ENCODE peak calls at places on chromosomes 3 and 15, in ten cellular contexts. Y, S, Z, F, J, V, W, O, X and R are unnamed samples.

GRCh38 chr3:189092547-189092946 is 79.2 kb upstream of the TPRG1 start:
- DNase-seq in J (no peak), W (no peak), S (no peak), X (no peak), V (no peak), F (no peak), O (no peak), Z (no peak), Y (no peak), R (no peak)

GRCh38 chr15:69755571-69756310 is 303.1 kb downstream of the RPLP1 start:
- DNase-seq in Y (no peak), J (no peak), O (no peak), W (peak), X (no peak), S (no peak), V (peak), F (no peak), Z (no peak), R (no peak)

GRCh38 chr3:153070153-153070868 is 91.7 kb upstream of the RAP2B start:
- DNase-seq in Y (no peak), Z (no peak), W (no peak), V (no peak), F (peak), J (no peak), O (no peak), X (peak), S (no peak), R (no peak)

GRCh38 chr3:30681276-30682211 is 75.1 kb downstream of the TGFBR2 start:
- DNase-seq in W (no peak), J (no peak), X (peak), Z (peak), O (no peak), V (no peak), S (no peak), Y (no peak), F (peak), R (peak)

GRCh38 chr3:169968224-169968623 is 1.6 kb downstream of the SEC62 start:
- DNase-seq in O (no peak), J (no peak), V (no peak), S (no peak), Y (no peak), W (no peak), X (no peak), Z (no peak), F (no peak), R (no peak)

GRCh38 chr15:75561888-75562287 is 17.2 kb downstream of the PTPN9 start:
- DNase-seq in V (no peak), O (no peak), F (no peak), W (no peak), X (no peak), Y (no peak), J (no peak), S (no peak), Z (no peak), R (no peak)

GRCh38 chr3:32045091-32045964 is 61.1 kb upstream of the GPD1L start:
- DNase-seq in X (peak), J (no peak), Y (no peak), V (no peak), O (no peak), F (peak), S (peak), Z (peak), W (no peak), R (peak)

GRCh38 chr3:48945856-48946549 is 27.4 kb downstream of the ARIH2 start:
- DNase-seq in S (no peak), O (no peak), Z (no peak), Y (no peak), V (no peak), F (no peak), W (no peak), X (no peak), J (no peak), R (no peak)

GRCh38 chr3:122680381-122681293 is at the start of gene PARP14:
- DNase-seq in W (peak), Z (peak), F (peak), O (peak), X (peak), S (peak), J (no peak), Y (no peak), V (peak), R (peak)

GRCh38 chr3:11541321-11542303 is 102.1 kb downstream of the VGLL4 start:
- DNase-seq in X (no peak), Y (no peak), Z (no peak), S (no peak), W (no peak), F (no peak), O (no peak), J (no peak), V (no peak), R (no peak)